ENCODE peak calls at places on chromosomes 7 and 10, in six cellular contexts. One of them, this sample, is unnamed.

GRCh38 chr7:45982912-45983719 is 62.0 kb upstream of the IGFBP3 start:
- DNase-seq in cardiac fibroblast: no peak
- DNase-seq in BE2C: peak
- DNase-seq in spleen: no peak
- DNase-seq in body of pancreas: no peak
- DNase-seq in CD8-positive, alpha-beta T cell: no peak
- DNase-seq in this sample: no peak

GRCh38 chr10:70814126-70814525 is 1.6 kb upstream of the SGPL1 start:
- DNase-seq in cardiac fibroblast: no peak
- DNase-seq in BE2C: no peak
- DNase-seq in spleen: no peak
- DNase-seq in body of pancreas: no peak
- DNase-seq in CD8-positive, alpha-beta T cell: no peak
- DNase-seq in this sample: no peak

GRCh38 chr7:38187794-38188472 is 9.9 kb downstream of the STARD3NL start:
- DNase-seq in cardiac fibroblast: no peak
- DNase-seq in BE2C: no peak
- DNase-seq in spleen: no peak
- DNase-seq in body of pancreas: no peak
- DNase-seq in CD8-positive, alpha-beta T cell: no peak
- DNase-seq in this sample: no peak

GRCh38 chr10:91593366-91593765 is 39.5 kb downstream of the PPP1R3C start:
- DNase-seq in cardiac fibroblast: no peak
- DNase-seq in BE2C: no peak
- DNase-seq in spleen: no peak
- DNase-seq in body of pancreas: no peak
- DNase-seq in CD8-positive, alpha-beta T cell: no peak
- DNase-seq in this sample: no peak

GRCh38 chr7:128155100-128155763 is 85.8 kb upstream of the LEP start:
- DNase-seq in cardiac fibroblast: no peak
- DNase-seq in BE2C: peak
- DNase-seq in spleen: peak
- DNase-seq in body of pancreas: no peak
- DNase-seq in CD8-positive, alpha-beta T cell: no peak
- DNase-seq in this sample: no peak

GRCh38 chr10:46517541-46517940 is 38.9 kb downstream of the GPRIN2 start:
- DNase-seq in cardiac fibroblast: no peak
- DNase-seq in BE2C: no peak
- DNase-seq in spleen: peak
- DNase-seq in body of pancreas: no peak
- DNase-seq in CD8-positive, alpha-beta T cell: no peak
- DNase-seq in this sample: no peak

GRCh38 chr10:69439813-69440506 is 11.3 kb upstream of the TSPAN15 start:
- DNase-seq in cardiac fibroblast: peak
- DNase-seq in BE2C: no peak
- DNase-seq in spleen: peak
- DNase-seq in body of pancreas: peak
- DNase-seq in CD8-positive, alpha-beta T cell: no peak
- DNase-seq in this sample: no peak

GRCh38 chr10:123858907-123859650 is 32.5 kb downstream of the CPXM2 start:
- DNase-seq in cardiac fibroblast: no peak
- DNase-seq in BE2C: no peak
- DNase-seq in spleen: no peak
- DNase-seq in body of pancreas: no peak
- DNase-seq in CD8-positive, alpha-beta T cell: no peak
- DNase-seq in this sample: no peak

GRCh38 chr7:66380285-66380888 is 175.3 kb downstream of the TPST1 start:
- DNase-seq in cardiac fibroblast: no peak
- DNase-seq in BE2C: no peak
- DNase-seq in spleen: no peak
- DNase-seq in body of pancreas: no peak
- DNase-seq in CD8-positive, alpha-beta T cell: no peak
- DNase-seq in this sample: no peak

GRCh38 chr10:43923328-43923727 is 274.6 kb upstream of the ZNF32 start:
- DNase-seq in cardiac fibroblast: no peak
- DNase-seq in BE2C: no peak
- DNase-seq in spleen: no peak
- DNase-seq in body of pancreas: no peak
- DNase-seq in CD8-positive, alpha-beta T cell: no peak
- DNase-seq in this sample: no peak

GRCh38 chr7:79241288-79242055 is 212.0 kb downstream of the MAGI2 start:
- DNase-seq in cardiac fibroblast: peak
- DNase-seq in BE2C: no peak
- DNase-seq in spleen: no peak
- DNase-seq in body of pancreas: no peak
- DNase-seq in CD8-positive, alpha-beta T cell: no peak
- DNase-seq in this sample: no peak

GRCh38 chr10:125555743-125556142 is 127.2 kb downstream of the TEX36 start:
- DNase-seq in cardiac fibroblast: no peak
- DNase-seq in BE2C: no peak
- DNase-seq in spleen: no peak
- DNase-seq in body of pancreas: no peak
- DNase-seq in CD8-positive, alpha-beta T cell: no peak
- DNase-seq in this sample: no peak

GRCh38 chr10:132693676-132694075 is 92.3 kb downstream of the NKX6-2 start:
- DNase-seq in cardiac fibroblast: no peak
- DNase-seq in BE2C: no peak
- DNase-seq in spleen: no peak
- DNase-seq in body of pancreas: no peak
- DNase-seq in CD8-positive, alpha-beta T cell: no peak
- DNase-seq in this sample: no peak

GRCh38 chr10:120480065-120480600 is 23.1 kb downstream of the PLPP4 start:
- DNase-seq in cardiac fibroblast: no peak
- DNase-seq in BE2C: peak
- DNase-seq in spleen: no peak
- DNase-seq in body of pancreas: no peak
- DNase-seq in CD8-positive, alpha-beta T cell: no peak
- DNase-seq in this sample: no peak

GRCh38 chr10:133166504-133166827 is 6.4 kb downstream of the KNDC1 start:
- DNase-seq in cardiac fibroblast: no peak
- DNase-seq in BE2C: no peak
- DNase-seq in spleen: no peak
- DNase-seq in body of pancreas: no peak
- DNase-seq in CD8-positive, alpha-beta T cell: no peak
- DNase-seq in this sample: no peak

GRCh38 chr7:123635551-123636359 is 19.9 kb upstream of the LMOD2 start:
- DNase-seq in cardiac fibroblast: peak
- DNase-seq in BE2C: no peak
- DNase-seq in spleen: no peak
- DNase-seq in body of pancreas: no peak
- DNase-seq in CD8-positive, alpha-beta T cell: no peak
- DNase-seq in this sample: no peak

GRCh38 chr10:78685466-78686163 is 383.2 kb upstream of the ZMIZ1 start:
- DNase-seq in cardiac fibroblast: peak
- DNase-seq in BE2C: no peak
- DNase-seq in spleen: no peak
- DNase-seq in body of pancreas: no peak
- DNase-seq in CD8-positive, alpha-beta T cell: no peak
- DNase-seq in this sample: no peak

GRCh38 chr10:3122486-3123205 is 49.9 kb downstream of the PITRM1 start:
- DNase-seq in cardiac fibroblast: no peak
- DNase-seq in BE2C: no peak
- DNase-seq in spleen: no peak
- DNase-seq in body of pancreas: no peak
- DNase-seq in CD8-positive, alpha-beta T cell: no peak
- DNase-seq in this sample: no peak

GRCh38 chr7:148849393-148850098 is 34.5 kb downstream of the EZH2 start:
- DNase-seq in cardiac fibroblast: no peak
- DNase-seq in BE2C: no peak
- DNase-seq in spleen: no peak
- DNase-seq in body of pancreas: no peak
- DNase-seq in CD8-positive, alpha-beta T cell: no peak
- DNase-seq in this sample: no peak

GRCh38 chr7:111529507-111530355 is 32.6 kb downstream of the IMMP2L start:
- DNase-seq in cardiac fibroblast: peak
- DNase-seq in BE2C: no peak
- DNase-seq in spleen: no peak
- DNase-seq in body of pancreas: no peak
- DNase-seq in CD8-positive, alpha-beta T cell: no peak
- DNase-seq in this sample: no peak

GRCh38 chr7:44311561-44312495 is 13.6 kb downstream of the CAMK2B start:
- DNase-seq in cardiac fibroblast: no peak
- DNase-seq in BE2C: no peak
- DNase-seq in spleen: peak
- DNase-seq in body of pancreas: no peak
- DNase-seq in CD8-positive, alpha-beta T cell: no peak
- DNase-seq in this sample: no peak

GRCh38 chr7:32957326-32958045 is at the start of gene FKBP9:
- DNase-seq in cardiac fibroblast: peak
- DNase-seq in BE2C: peak
- DNase-seq in spleen: peak
- DNase-seq in body of pancreas: peak
- DNase-seq in CD8-positive, alpha-beta T cell: no peak
- DNase-seq in this sample: no peak

GRCh38 chr10:7701158-7701742 is 1.9 kb upstream of the ITIH2 start:
- DNase-seq in cardiac fibroblast: no peak
- DNase-seq in BE2C: no peak
- DNase-seq in spleen: no peak
- DNase-seq in body of pancreas: no peak
- DNase-seq in CD8-positive, alpha-beta T cell: no peak
- DNase-seq in this sample: no peak

GRCh38 chr10:72260588-72261322 is 13.0 kb upstream of the DDIT4 start:
- DNase-seq in cardiac fibroblast: peak
- DNase-seq in BE2C: peak
- DNase-seq in spleen: peak
- DNase-seq in body of pancreas: peak
- DNase-seq in CD8-positive, alpha-beta T cell: peak
- DNase-seq in this sample: no peak

GRCh38 chr7:137668404-137668803 is 178.4 kb downstream of the DGKI start:
- DNase-seq in cardiac fibroblast: no peak
- DNase-seq in BE2C: no peak
- DNase-seq in spleen: no peak
- DNase-seq in body of pancreas: no peak
- DNase-seq in CD8-positive, alpha-beta T cell: no peak
- DNase-seq in this sample: no peak
- H3K4me3 ChIP-seq in cardiac fibroblast: no peak
- H3K4me3 ChIP-seq in BE2C: no peak
- H3K4me3 ChIP-seq in spleen: no peak
- H3K4me3 ChIP-seq in body of pancreas: no peak
- H3K4me3 ChIP-seq in CD8-positive, alpha-beta T cell: no peak
- H3K4me3 ChIP-seq in this sample: no peak

GRCh38 chr10:88205842-88206446 is 342.5 kb downstream of the PTEN start:
- DNase-seq in cardiac fibroblast: peak
- DNase-seq in BE2C: no peak
- DNase-seq in spleen: no peak
- DNase-seq in body of pancreas: no peak
- DNase-seq in CD8-positive, alpha-beta T cell: no peak
- DNase-seq in this sample: no peak
- TF ChIP-seq CTCF in cardiac fibroblast: no peak
- TF ChIP-seq CTCF in BE2C: no peak
- TF ChIP-seq CTCF in spleen: no peak
- TF ChIP-seq CTCF in body of pancreas: no peak
- TF ChIP-seq CTCF in CD8-positive, alpha-beta T cell: no peak
- TF ChIP-seq CTCF in this sample: no peak

GRCh38 chr10:86723009-86723408 is 33.4 kb upstream of the BMPR1A start:
- DNase-seq in cardiac fibroblast: no peak
- DNase-seq in BE2C: no peak
- DNase-seq in spleen: no peak
- DNase-seq in body of pancreas: no peak
- DNase-seq in CD8-positive, alpha-beta T cell: no peak
- DNase-seq in this sample: no peak
- H3K4me3 ChIP-seq in cardiac fibroblast: no peak
- H3K4me3 ChIP-seq in BE2C: no peak
- H3K4me3 ChIP-seq in spleen: no peak
- H3K4me3 ChIP-seq in body of pancreas: no peak
- H3K4me3 ChIP-seq in CD8-positive, alpha-beta T cell: no peak
- H3K4me3 ChIP-seq in this sample: no peak

GRCh38 chr7:135361788-135362187 is 128.2 kb downstream of the STRA8 start:
- DNase-seq in cardiac fibroblast: no peak
- DNase-seq in BE2C: no peak
- DNase-seq in spleen: no peak
- DNase-seq in body of pancreas: no peak
- DNase-seq in CD8-positive, alpha-beta T cell: no peak
- DNase-seq in this sample: no peak
- TF ChIP-seq CTCF in cardiac fibroblast: no peak
- TF ChIP-seq CTCF in BE2C: peak
- TF ChIP-seq CTCF in spleen: no peak
- TF ChIP-seq CTCF in body of pancreas: no peak
- TF ChIP-seq CTCF in CD8-positive, alpha-beta T cell: no peak
- TF ChIP-seq CTCF in this sample: no peak

This sample was measured in GM12864.